ENCODE peak calls at places on chromosomes 12 and 14, in five cellular contexts. One of them, this sample, is unnamed.

GRCh38 chr12:61504396-61505115 is 755.6 kb upstream of the USP15 start:
- DNase-seq in tibial nerve: no peak
- DNase-seq in H1: peak
- DNase-seq in IMR-90: no peak
- DNase-seq in uterus: no peak
- DNase-seq in this sample: no peak

GRCh38 chr12:108610336-108610815 is 12.5 kb upstream of the TMEM119 start:
- DNase-seq in H1: no peak
- DNase-seq in uterus: no peak
- DNase-seq in IMR-90: no peak
- DNase-seq in tibial nerve: no peak
- DNase-seq in this sample: no peak

GRCh38 chr12:21881950-21882349 is 59.3 kb downstream of the ABCC9 start:
- DNase-seq in uterus: peak
- DNase-seq in IMR-90: no peak
- DNase-seq in H1: no peak
- DNase-seq in tibial nerve: no peak
- DNase-seq in this sample: no peak

GRCh38 chr12:62861586-62861985 is 73.4 kb downstream of the PPM1H start:
- DNase-seq in IMR-90: no peak
- DNase-seq in tibial nerve: no peak
- DNase-seq in H1: no peak
- DNase-seq in uterus: no peak
- DNase-seq in this sample: peak

GRCh38 chr14:68978550-68978911 is 571 bp downstream of the ACTN1 start:
- DNase-seq in IMR-90: no peak
- DNase-seq in tibial nerve: peak
- DNase-seq in uterus: peak
- DNase-seq in H1: no peak
- DNase-seq in this sample: peak

GRCh38 chr14:28101992-28102391 is 664.6 kb upstream of the FOXG1 start:
- DNase-seq in tibial nerve: no peak
- DNase-seq in uterus: no peak
- DNase-seq in IMR-90: no peak
- DNase-seq in H1: no peak
- DNase-seq in this sample: no peak

GRCh38 chr12:112599871-112600270 is 181.1 kb downstream of the PTPN11 start:
- DNase-seq in tibial nerve: no peak
- DNase-seq in uterus: no peak
- DNase-seq in H1: no peak
- DNase-seq in IMR-90: no peak
- DNase-seq in this sample: no peak

GRCh38 chr12:121537814-121538698 is 42.8 kb downstream of the KDM2B start:
- DNase-seq in H1: no peak
- DNase-seq in tibial nerve: no peak
- DNase-seq in uterus: no peak
- DNase-seq in IMR-90: no peak
- DNase-seq in this sample: peak

GRCh38 chr12:13627536-13627935 is 353.9 kb downstream of the GRIN2B start:
- DNase-seq in H1: no peak
- DNase-seq in tibial nerve: no peak
- DNase-seq in uterus: no peak
- DNase-seq in IMR-90: no peak
- DNase-seq in this sample: no peak

GRCh38 chr12:131136539-131136872 is 182.8 kb downstream of the ADGRD1 start:
- DNase-seq in tibial nerve: no peak
- DNase-seq in uterus: no peak
- DNase-seq in IMR-90: no peak
- DNase-seq in H1: no peak
- DNase-seq in this sample: no peak

GRCh38 chr12:39102474-39103209 is 197.3 kb upstream of the CPNE8 start:
- DNase-seq in H1: no peak
- DNase-seq in tibial nerve: no peak
- DNase-seq in IMR-90: no peak
- DNase-seq in uterus: no peak
- DNase-seq in this sample: no peak

GRCh38 chr12:117035287-117035686 is 63.9 kb downstream of the TESC start:
- DNase-seq in tibial nerve: no peak
- DNase-seq in IMR-90: no peak
- DNase-seq in uterus: no peak
- DNase-seq in H1: no peak
- DNase-seq in this sample: no peak

GRCh38 chr12:80441921-80442320 is 2.1 kb upstream of the PTPRQ start:
- DNase-seq in H1: no peak
- DNase-seq in uterus: no peak
- DNase-seq in IMR-90: peak
- DNase-seq in tibial nerve: no peak
- DNase-seq in this sample: no peak

GRCh38 chr12:52249511-52250047 is 16.5 kb downstream of the KRT7 start:
- DNase-seq in IMR-90: no peak
- DNase-seq in H1: no peak
- DNase-seq in tibial nerve: no peak
- DNase-seq in uterus: no peak
- DNase-seq in this sample: no peak

GRCh38 chr14:61517861-61518802 is 177.2 kb upstream of the HIF1A start:
- DNase-seq in H1: no peak
- DNase-seq in uterus: no peak
- DNase-seq in IMR-90: no peak
- DNase-seq in tibial nerve: no peak
- DNase-seq in this sample: peak

GRCh38 chr14:81166126-81166525 is 54.6 kb downstream of the GTF2A1 start:
- DNase-seq in tibial nerve: no peak
- DNase-seq in IMR-90: no peak
- DNase-seq in H1: no peak
- DNase-seq in uterus: no peak
- DNase-seq in this sample: no peak

GRCh38 chr12:72368298-72368697 is 96.1 kb downstream of the TRHDE start:
- DNase-seq in tibial nerve: no peak
- DNase-seq in uterus: no peak
- DNase-seq in H1: no peak
- DNase-seq in IMR-90: peak
- DNase-seq in this sample: no peak

GRCh38 chr14:96959992-96960391 is 162.8 kb downstream of the VRK1 start:
- DNase-seq in IMR-90: no peak
- DNase-seq in tibial nerve: no peak
- DNase-seq in uterus: no peak
- DNase-seq in H1: no peak
- DNase-seq in this sample: no peak

GRCh38 chr14:69693145-69693544 is 73.8 kb upstream of the SRSF5 start:
- DNase-seq in tibial nerve: no peak
- DNase-seq in uterus: no peak
- DNase-seq in IMR-90: no peak
- DNase-seq in H1: no peak
- DNase-seq in this sample: no peak

GRCh38 chr12:5348491-5348890 is 83.4 kb upstream of the NTF3 start:
- DNase-seq in H1: no peak
- DNase-seq in IMR-90: no peak
- DNase-seq in uterus: no peak
- DNase-seq in tibial nerve: no peak
- DNase-seq in this sample: no peak

GRCh38 chr14:78790262-78790661 is 620.1 kb downstream of the NRXN3 start:
- DNase-seq in uterus: no peak
- DNase-seq in H1: no peak
- DNase-seq in IMR-90: no peak
- DNase-seq in tibial nerve: no peak
- DNase-seq in this sample: no peak

GRCh38 chr12:61095131-61095530 is 1165.1 kb upstream of the USP15 start:
- DNase-seq in IMR-90: peak
- DNase-seq in H1: no peak
- DNase-seq in uterus: no peak
- DNase-seq in tibial nerve: no peak
- DNase-seq in this sample: no peak

GRCh38 chr12:108861878-108862587 is 4.7 kb upstream of the SSH1 start:
- DNase-seq in IMR-90: no peak
- DNase-seq in H1: no peak
- DNase-seq in tibial nerve: no peak
- DNase-seq in uterus: no peak
- DNase-seq in this sample: no peak

GRCh38 chr12:54018608-54018984 is 9.6 kb upstream of the HOXC6 start:
- DNase-seq in tibial nerve: peak
- DNase-seq in uterus: peak
- DNase-seq in H1: no peak
- DNase-seq in IMR-90: no peak
- DNase-seq in this sample: no peak
- TF ChIP-seq POLR2A in tibial nerve: no peak
- TF ChIP-seq POLR2A in uterus: no peak
- TF ChIP-seq POLR2A in H1: no peak
- TF ChIP-seq POLR2A in IMR-90: no peak
- TF ChIP-seq POLR2A in this sample: no peak

GRCh38 chr12:105957058-105957457 is 181.7 kb downstream of the NUAK1 start:
- DNase-seq in H1: no peak
- DNase-seq in tibial nerve: no peak
- DNase-seq in IMR-90: no peak
- DNase-seq in uterus: no peak
- DNase-seq in this sample: no peak
- TF ChIP-seq CTCF in H1: no peak
- TF ChIP-seq CTCF in tibial nerve: no peak
- TF ChIP-seq CTCF in IMR-90: no peak
- TF ChIP-seq CTCF in uterus: no peak
- TF ChIP-seq CTCF in this sample: no peak

GRCh38 chr14:86672071-86672470 is 1142.1 kb downstream of the FLRT2 start:
- DNase-seq in tibial nerve: no peak
- DNase-seq in H1: no peak
- DNase-seq in IMR-90: no peak
- DNase-seq in uterus: no peak
- DNase-seq in this sample: no peak

GRCh38 chr14:86673523-86673969 is 1143.6 kb downstream of the FLRT2 start:
- DNase-seq in H1: no peak
- DNase-seq in uterus: no peak
- DNase-seq in tibial nerve: no peak
- DNase-seq in IMR-90: peak
- DNase-seq in this sample: no peak

DNA sequence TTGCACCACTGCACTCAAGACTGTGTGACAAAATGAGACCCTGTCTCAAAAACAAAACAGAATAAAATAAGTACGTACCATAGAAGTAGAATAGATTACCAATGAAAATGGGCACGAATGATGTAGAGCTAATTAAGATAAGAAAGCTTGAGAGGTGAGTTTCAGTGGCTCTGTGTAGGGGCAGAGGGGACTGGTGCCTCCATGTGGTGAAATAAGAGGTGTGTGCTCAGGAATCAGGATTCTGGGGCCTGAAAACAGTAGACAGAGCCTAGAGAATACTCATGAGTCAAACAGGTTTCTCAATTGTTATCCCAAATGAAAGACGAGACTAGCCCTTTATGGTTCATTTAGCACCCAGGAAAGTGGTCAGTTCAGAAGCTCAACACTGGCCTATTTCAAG is 1145.1 kb downstream of the FLRT2 start:
- DNase-seq in uterus: no peak
- DNase-seq in IMR-90: no peak
- DNase-seq in tibial nerve: no peak
- DNase-seq in H1: no peak
- DNase-seq in this sample: no peak
- H3K4me3 ChIP-seq in uterus: no peak
- H3K4me3 ChIP-seq in IMR-90: no peak
- H3K4me3 ChIP-seq in tibial nerve: no peak
- H3K4me3 ChIP-seq in H1: no peak
- H3K4me3 ChIP-seq in this sample: no peak

GRCh38 chr12:55715169-55715764 is 579 bp upstream of the BLOC1S1 start:
- DNase-seq in tibial nerve: no peak
- DNase-seq in uterus: no peak
- DNase-seq in H1: no peak
- DNase-seq in IMR-90: no peak
- DNase-seq in this sample: no peak
- TF ChIP-seq POLR2A in tibial nerve: no peak
- TF ChIP-seq POLR2A in uterus: no peak
- TF ChIP-seq POLR2A in H1: no peak
- TF ChIP-seq POLR2A in IMR-90: no peak
- TF ChIP-seq POLR2A in this sample: no peak

GRCh38 chr12:70852416-70853150 is 68.0 kb downstream of the PTPRR start:
- DNase-seq in IMR-90: no peak
- DNase-seq in H1: no peak
- DNase-seq in uterus: no peak
- DNase-seq in tibial nerve: no peak
- DNase-seq in this sample: no peak

GRCh38 chr12:70847871-70848270 is 72.7 kb downstream of the PTPRR start:
- DNase-seq in IMR-90: no peak
- DNase-seq in H1: no peak
- DNase-seq in tibial nerve: no peak
- DNase-seq in uterus: no peak
- DNase-seq in this sample: no peak

GRCh38 chr12:70853326-70853725 is 67.2 kb downstream of the PTPRR start:
- DNase-seq in H1: no peak
- DNase-seq in IMR-90: peak
- DNase-seq in tibial nerve: peak
- DNase-seq in uterus: no peak
- DNase-seq in this sample: no peak

GRCh38 chr12:70845268-70845667 is 75.3 kb downstream of the PTPRR start:
- DNase-seq in uterus: no peak
- DNase-seq in tibial nerve: no peak
- DNase-seq in IMR-90: no peak
- DNase-seq in H1: no peak
- DNase-seq in this sample: no peak

DNA sequence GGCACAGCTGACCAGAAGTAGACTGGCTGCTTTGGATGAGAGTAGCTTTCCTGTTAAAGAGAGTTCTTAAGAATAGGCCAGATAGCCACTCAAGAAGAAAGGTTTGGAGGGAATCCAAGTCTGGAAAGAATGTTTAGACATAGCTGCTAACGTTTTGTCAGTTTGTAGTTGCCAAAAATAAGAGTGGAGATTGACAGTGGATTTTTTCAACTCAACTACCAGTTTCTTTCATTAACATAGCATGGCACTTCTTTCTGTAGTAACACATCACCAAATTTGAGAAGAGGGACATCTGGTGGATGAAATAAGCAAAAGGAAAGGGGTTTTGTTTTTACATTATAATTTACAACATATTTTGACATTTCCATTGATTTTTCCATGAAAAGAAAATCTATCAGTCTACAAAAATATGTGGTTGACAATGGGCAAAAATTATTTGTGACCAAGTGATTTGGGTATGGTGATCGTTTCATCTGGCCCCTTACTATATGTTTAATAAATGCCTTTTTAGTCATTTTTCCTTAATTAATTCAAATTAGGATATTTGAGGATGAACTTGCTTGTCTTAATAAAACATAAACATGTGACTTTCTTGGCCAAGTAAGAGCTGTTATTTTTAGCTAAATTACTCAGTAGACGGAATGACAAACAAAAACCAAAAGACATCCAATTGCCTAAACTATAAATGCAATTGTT is 71.1 kb downstream of the PTPRR start:
- DNase-seq in H1: no peak
- DNase-seq in tibial nerve: no peak
- DNase-seq in IMR-90: peak
- DNase-seq in uterus: no peak
- DNase-seq in this sample: no peak
- TF ChIP-seq CTCF in H1: peak
- TF ChIP-seq CTCF in tibial nerve: peak
- TF ChIP-seq CTCF in IMR-90: peak
- TF ChIP-seq CTCF in uterus: no peak
- TF ChIP-seq CTCF in this sample: peak

GRCh38 chr14:71606064-71606463 is 326.2 kb upstream of the RGS6 start:
- DNase-seq in tibial nerve: no peak
- DNase-seq in uterus: no peak
- DNase-seq in IMR-90: no peak
- DNase-seq in H1: no peak
- DNase-seq in this sample: no peak
- H3K4me3 ChIP-seq in tibial nerve: no peak
- H3K4me3 ChIP-seq in uterus: no peak
- H3K4me3 ChIP-seq in IMR-90: no peak
- H3K4me3 ChIP-seq in H1: no peak
- H3K4me3 ChIP-seq in this sample: no peak

This sample was measured in heart left ventricle.